ENCODE peak calls at places on chromosomes 6 and 20, in eight cellular contexts. W, G, Y, Q, V, A, X and N are unnamed samples.

GRCh38 chr6:4727236-4727635 is 49.0 kb upstream of the CDYL start:
- DNase-seq in G (no peak), W (no peak), A (peak; percentile 11), Y (no peak), X (no peak), V (no peak), Q (no peak), N (no peak)

GRCh38 chr6:119273799-119274595 is 75.6 kb downstream of the MAN1A1 start:
- DNase-seq in W (no peak), G (no peak), X (no peak), V (no peak), Y (no peak), A (no peak), Q (peak; percentile 24), N (no peak)

GRCh38 chr6:146543940-146544661 is 468 bp downstream of the RAB32 start:
- DNase-seq in W (no peak), V (peak; percentile 15), Y (peak; percentile 41), Q (peak; percentile 6), X (peak; percentile 27), A (peak; percentile 31), G (peak; percentile 71), N (peak; percentile 92)

GRCh38 chr20:44833437-44833836 is 23.1 kb upstream of the RIMS4 start:
- DNase-seq in Y (no peak), X (no peak), W (no peak), V (no peak), Q (no peak), G (no peak), A (no peak), N (no peak)

GRCh38 chr6:113352029-113352801 is 504.9 kb upstream of the MARCKS start:
- DNase-seq in Q (no peak), V (peak; percentile 33), W (no peak), X (no peak), A (peak; percentile 92), Y (no peak), G (peak; percentile 26), N (no peak)

GRCh38 chr20:48984575-48985219 is 61.4 kb upstream of the CSE1L start:
- DNase-seq in A (no peak), Y (no peak), X (no peak), Q (no peak), V (no peak), W (no peak), G (no peak), N (no peak)

GRCh38 chr6:10558575-10558974 is 37.4 kb downstream of the GCNT2 start:
- DNase-seq in W (no peak), X (no peak), Q (peak; percentile 19), Y (peak; percentile 22), V (no peak), A (no peak), G (peak; percentile 71), N (no peak)

GRCh38 chr6:158960046-158960445 is 40.0 kb downstream of the RSPH3 start:
- DNase-seq in G (no peak), Q (no peak), Y (no peak), X (no peak), W (no peak), A (no peak), V (no peak), N (no peak)

GRCh38 chr6:35259946-35260626 is 551 bp downstream of the ZNF76 start:
- DNase-seq in X (no peak), Q (no peak), V (peak; percentile 70), G (peak; percentile 82), Y (peak; percentile 75), W (peak; percentile 79), A (peak; percentile 82), N (no peak)

GRCh38 chr6:119856136-119856535 is 506.6 kb upstream of the MAN1A1 start:
- DNase-seq in V (no peak), Y (no peak), Q (no peak), W (no peak), X (no peak), G (no peak), A (no peak), N (no peak)

GRCh38 chr6:872570-873125 is 179.7 kb upstream of the EXOC2 start:
- DNase-seq in G (peak; percentile 24), A (no peak), Q (no peak), X (no peak), Y (no peak), W (no peak), V (no peak), N (no peak)

GRCh38 chr6:148851683-148852556 is 105.1 kb downstream of the UST start:
- DNase-seq in W (no peak), V (no peak), X (no peak), A (no peak), Q (no peak), Y (no peak), G (no peak), N (no peak)

GRCh38 chr6:142802124-142802523 is 142.9 kb downstream of the HIVEP2 start:
- DNase-seq in V (peak; percentile 59), X (no peak), A (peak; percentile 98), W (no peak), G (no peak), Y (no peak), Q (no peak), N (no peak)

GRCh38 chr20:57211949-57212889 is 54.2 kb downstream of the BMP7 start:
- DNase-seq in G (peak; percentile 36), X (no peak), A (peak; percentile 79), W (no peak), Q (no peak), V (peak; percentile 89), Y (peak; percentile 31), N (no peak)

GRCh38 chr20:57006411-57007170 is 259.9 kb downstream of the BMP7 start:
- DNase-seq in Y (no peak), W (no peak), A (no peak), Q (no peak), V (peak; percentile 31), G (no peak), X (no peak), N (no peak)

GRCh38 chr6:3280866-3281465 is 22.2 kb downstream of the PSMG4 start:
- DNase-seq in Y (no peak), Q (no peak), A (no peak), G (no peak), W (no peak), X (no peak), V (no peak), N (peak; percentile 70)

DNA sequence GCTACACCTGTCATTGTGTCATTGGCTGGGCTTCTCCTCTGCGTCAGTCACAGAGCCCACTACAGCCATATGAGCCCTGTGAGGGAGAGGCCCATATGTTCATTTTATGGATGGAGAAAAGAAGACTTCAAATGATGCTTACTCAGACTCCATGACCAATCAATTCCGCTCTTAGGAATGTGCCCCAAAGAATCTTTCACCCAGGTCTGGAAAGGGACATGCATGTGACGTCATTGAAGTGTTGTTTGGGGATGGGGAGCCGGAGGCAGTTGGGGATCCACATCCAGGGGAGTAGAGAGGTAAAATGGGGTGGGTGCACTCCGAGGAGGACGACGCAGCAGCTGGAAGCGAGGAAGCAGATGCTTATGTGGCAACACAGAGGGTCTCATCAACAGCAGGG is 9.6 kb upstream of the C6orf132 start:
- DNase-seq in A (no peak), W (no peak), Y (no peak), X (no peak), V (no peak), G (no peak), Q (no peak), N (no peak)
- TF ChIP-seq CTCF in A (no peak), W (no peak), Y (no peak), X (no peak), V (no peak), G (no peak), Q (no peak), N (no peak)

DNA sequence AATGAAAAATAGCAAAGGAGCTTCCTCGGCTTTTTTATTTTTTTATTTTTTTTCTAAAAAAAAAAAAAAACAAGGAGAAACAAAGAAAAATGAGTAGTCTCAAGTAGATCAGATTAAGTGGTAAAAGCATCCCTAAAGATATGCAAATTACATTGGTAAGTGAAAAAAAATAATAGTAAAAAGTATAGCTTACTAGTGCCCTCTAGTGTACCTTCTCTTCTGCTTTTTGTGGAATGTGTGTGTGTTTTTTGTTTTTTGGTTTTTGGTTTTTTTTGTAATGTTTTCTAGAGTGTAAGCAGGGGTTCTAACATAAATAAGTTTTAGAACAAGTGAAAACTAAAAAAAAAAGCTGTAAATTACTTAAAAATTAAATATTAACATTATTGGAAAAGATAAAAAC is 1062.0 kb downstream of the HACE1 start:
- DNase-seq in X (no peak), G (no peak), A (peak; percentile 4), W (no peak), V (no peak), Q (no peak), Y (no peak), N (no peak)
- TF ChIP-seq CTCF in X (no peak), G (no peak), A (peak; percentile 8), W (no peak), V (peak; percentile 39), Q (peak; percentile 45), Y (no peak), N (peak; percentile 82)

DNA sequence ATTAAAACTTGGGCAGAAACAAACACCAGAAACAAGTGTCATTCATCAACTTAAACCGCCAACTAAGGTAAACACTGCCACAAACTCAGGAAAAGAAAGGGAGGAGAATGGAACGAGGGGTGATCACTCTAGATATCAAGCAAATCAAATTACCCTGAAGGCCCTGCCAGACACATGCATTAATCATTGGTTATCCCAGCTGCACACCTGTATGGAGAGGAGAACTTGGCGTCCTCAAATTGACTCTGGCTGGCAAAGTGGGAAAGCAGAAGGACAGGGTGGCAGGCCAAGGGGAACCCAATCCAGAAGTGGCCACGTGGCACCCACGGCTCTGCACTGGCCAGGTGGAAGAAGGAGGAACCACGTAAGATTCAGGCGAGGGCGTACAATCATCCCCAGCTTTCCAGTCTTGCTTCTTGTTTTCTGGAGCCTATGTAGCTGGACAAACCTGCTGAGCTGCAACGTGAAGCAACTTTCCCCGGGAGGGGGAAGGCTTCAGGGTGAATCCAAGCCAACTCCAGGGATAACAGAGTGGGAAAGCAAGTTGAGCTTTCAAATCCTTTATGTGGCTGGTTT is 156.2 kb upstream of the JARID2 start:
- DNase-seq in A (peak; percentile 79), V (no peak), W (no peak), G (peak; percentile 2), X (no peak), Y (no peak), Q (peak; percentile 31), N (no peak)
- TF ChIP-seq CTCF in A (no peak), V (no peak), W (no peak), G (no peak), X (no peak), Y (no peak), Q (no peak), N (no peak)

GRCh38 chr6:6474170-6474920 is 114.2 kb upstream of the LY86 start:
- DNase-seq in X (no peak), V (no peak), G (no peak), Y (no peak), A (no peak), W (no peak), Q (peak; percentile 43), N (no peak)
- TF ChIP-seq CTCF in X (no peak), V (no peak), G (no peak), Y (no peak), A (no peak), W (no peak), Q (no peak), N (no peak)

DNA sequence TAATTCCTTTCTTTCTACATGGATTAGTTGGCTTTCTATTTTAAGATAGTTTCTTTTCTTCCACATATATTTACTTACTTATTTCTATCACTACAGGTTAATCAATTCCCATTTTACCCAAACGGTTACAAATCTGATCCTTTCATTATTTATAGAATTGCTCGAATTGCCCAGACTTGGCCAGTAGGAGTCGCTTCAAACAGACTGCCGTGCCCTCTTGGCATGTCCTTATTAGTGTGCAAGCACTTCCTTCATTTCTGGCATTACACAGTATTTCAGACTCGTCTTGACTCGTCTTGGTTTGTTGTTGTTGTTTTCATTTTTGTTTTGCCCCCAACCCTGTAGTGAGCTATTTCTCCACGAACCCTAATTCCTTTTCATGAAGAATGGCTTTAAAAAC is 74.6 kb downstream of the SAMD3 start:
- DNase-seq in Q (peak; percentile 8), X (no peak), Y (no peak), G (no peak), W (no peak), A (peak; percentile 5), V (no peak), N (no peak)
- TF ChIP-seq CTCF in Q (peak; percentile 38), X (no peak), Y (peak; percentile 21), G (no peak), W (no peak), A (peak; percentile 23), V (no peak), N (peak; percentile 28)